ENCODE peak calls at places on chromosome 5, in eight cellular contexts. C is cardiac muscle cell, X is AG04449, K is OCI-LY7, V is cardiac fibroblast, N is AG09309, J is GM12878, T is heart left ventricle. P is an unnamed sample.

GRCh38 chr5:132470596-132470995 is 20.0 kb downstream of the IRF1 start:
- DNase-seq in C (no peak), X (no peak), K (no peak), V (no peak), N (no peak), J (no peak), T (no peak), P (no peak)

GRCh38 chr5:87829214-87829551 is 416.5 kb upstream of the CCNH start:
- DNase-seq in C (peak), X (no peak), K (no peak), V (peak), N (no peak), J (no peak), T (peak), P (peak)

GRCh38 chr5:173567548-173567947 is 48.9 kb downstream of the BOD1 start:
- DNase-seq in C (no peak), X (no peak), K (no peak), V (peak), N (no peak), J (no peak), T (no peak), P (no peak)

GRCh38 chr5:43497311-43498104 is 13.8 kb upstream of the TMEM267 start:
- DNase-seq in C (no peak), X (no peak), K (no peak), V (no peak), N (no peak), J (no peak), T (no peak), P (no peak)

GRCh38 chr5:118371973-118372650 is 616.2 kb downstream of the DTWD2 start:
- DNase-seq in C (no peak), X (no peak), K (no peak), V (no peak), N (no peak), J (no peak), T (peak), P (no peak)

GRCh38 chr5:100623719-100624118 is 88.5 kb downstream of the FAM174A start:
- DNase-seq in C (peak), X (no peak), K (peak), V (peak), N (no peak), J (no peak), T (no peak), P (no peak)

GRCh38 chr5:98927242-98927987 is 1.4 kb downstream of the CHD1 start:
- DNase-seq in C (peak), X (no peak), K (peak), V (peak), N (no peak), J (no peak), T (peak), P (no peak)

GRCh38 chr5:172690258-172691075 is 49.4 kb downstream of the NEURL1B start:
- DNase-seq in C (peak), X (no peak), K (no peak), V (no peak), N (no peak), J (peak), T (no peak), P (no peak)

GRCh38 chr5:134071850-134072207 is 42.7 kb upstream of the TCF7 start:
- DNase-seq in C (no peak), X (no peak), K (no peak), V (no peak), N (no peak), J (no peak), T (no peak), P (no peak)

GRCh38 chr5:179766021-179766725 is 27.6 kb upstream of the LTC4S start:
- DNase-seq in C (peak), X (no peak), K (no peak), V (peak), N (no peak), J (no peak), T (no peak), P (no peak)

GRCh38 chr5:93589348-93589662 is 6.3 kb downstream of the NR2F1 start:
- DNase-seq in C (no peak), X (no peak), K (no peak), V (no peak), N (no peak), J (no peak), T (no peak), P (no peak)
- H3K4me3 ChIP-seq in C (no peak), X (no peak), K (no peak), V (no peak), N (no peak), J (no peak), T (no peak), P (peak)

GRCh38 chr5:143405063-143405746 is 1.7 kb upstream of the NR3C1 start:
- DNase-seq in C (peak), X (peak), K (peak), V (peak), N (no peak), J (no peak), T (peak), P (no peak)
- TF ChIP-seq CTCF in C (no peak), X (no peak), K (peak), V (peak), N (peak), J (peak), T (peak), P (peak)

DNA sequence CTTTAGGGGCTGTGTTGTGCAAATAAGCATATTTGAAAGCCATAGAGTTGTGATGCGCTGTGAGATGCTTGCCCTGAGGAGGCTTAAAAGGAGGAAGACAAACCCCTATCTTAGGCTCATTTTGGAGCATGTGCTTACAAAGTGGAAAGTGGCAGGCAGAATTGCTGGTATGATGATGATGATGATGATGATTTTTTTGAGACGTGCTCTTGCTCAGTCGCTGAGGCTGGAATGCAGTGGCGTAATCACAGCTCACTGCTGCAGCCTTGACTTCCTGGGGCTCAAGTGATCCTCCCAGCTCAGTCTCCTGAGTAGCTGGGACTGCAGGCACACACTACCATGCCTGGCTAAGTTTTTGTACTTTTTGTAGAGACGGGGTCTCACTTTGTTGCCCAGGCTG is 1.7 kb downstream of the CNOT8 start:
- DNase-seq in C (peak), X (no peak), K (peak), V (peak), N (peak), J (no peak), T (no peak), P (no peak)
- H3K4me3 ChIP-seq in C (peak), X (peak), K (peak), V (peak), N (peak), J (peak), T (peak), P (peak)

DNA sequence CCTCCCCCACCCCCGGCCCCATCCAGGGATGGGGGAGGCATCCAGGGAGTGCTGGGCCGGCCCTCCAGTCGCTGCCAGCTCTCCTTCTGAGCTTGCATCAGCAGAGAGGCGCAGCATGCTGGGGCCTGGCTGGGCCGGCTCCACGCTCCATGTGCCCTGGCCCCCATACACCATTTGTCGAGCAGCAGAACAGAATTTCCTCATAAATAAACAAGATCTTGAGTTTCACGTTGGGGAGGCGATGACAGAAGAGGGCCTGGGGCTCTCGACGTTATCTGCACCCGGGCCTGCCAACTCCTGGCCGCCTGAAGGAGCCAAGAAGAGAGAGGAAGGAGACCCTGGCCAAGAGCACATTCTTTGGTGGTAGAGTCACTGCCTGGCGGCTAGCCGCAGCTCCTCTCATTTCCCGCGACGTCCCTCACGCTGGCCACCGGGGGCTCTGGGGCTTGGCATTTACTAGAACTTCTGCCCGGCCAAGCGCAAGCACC is 177.0 kb downstream of the FGF18 start:
- DNase-seq in C (peak), X (no peak), K (no peak), V (peak), N (no peak), J (no peak), T (peak), P (no peak)
- TF ChIP-seq CTCF in C (peak), X (no peak), K (no peak), V (no peak), N (no peak), J (no peak), T (peak), P (no peak)

GRCh38 chr5:78912085-78912771 is 72.9 kb downstream of the ARSB start:
- DNase-seq in C (no peak), X (no peak), K (no peak), V (no peak), N (no peak), J (no peak), T (peak), P (no peak)

GRCh38 chr5:78907255-78907886 is 77.7 kb downstream of the ARSB start:
- DNase-seq in C (peak), X (peak), K (peak), V (peak), N (peak), J (peak), T (peak), P (no peak)

GRCh38 chr5:78905084-78905938 is 79.8 kb downstream of the ARSB start:
- DNase-seq in C (no peak), X (no peak), K (peak), V (peak), N (no peak), J (peak), T (no peak), P (no peak)

GRCh38 chr5:78903936-78904335 is 81.2 kb downstream of the ARSB start:
- DNase-seq in C (no peak), X (no peak), K (no peak), V (peak), N (no peak), J (no peak), T (no peak), P (no peak)

DNA sequence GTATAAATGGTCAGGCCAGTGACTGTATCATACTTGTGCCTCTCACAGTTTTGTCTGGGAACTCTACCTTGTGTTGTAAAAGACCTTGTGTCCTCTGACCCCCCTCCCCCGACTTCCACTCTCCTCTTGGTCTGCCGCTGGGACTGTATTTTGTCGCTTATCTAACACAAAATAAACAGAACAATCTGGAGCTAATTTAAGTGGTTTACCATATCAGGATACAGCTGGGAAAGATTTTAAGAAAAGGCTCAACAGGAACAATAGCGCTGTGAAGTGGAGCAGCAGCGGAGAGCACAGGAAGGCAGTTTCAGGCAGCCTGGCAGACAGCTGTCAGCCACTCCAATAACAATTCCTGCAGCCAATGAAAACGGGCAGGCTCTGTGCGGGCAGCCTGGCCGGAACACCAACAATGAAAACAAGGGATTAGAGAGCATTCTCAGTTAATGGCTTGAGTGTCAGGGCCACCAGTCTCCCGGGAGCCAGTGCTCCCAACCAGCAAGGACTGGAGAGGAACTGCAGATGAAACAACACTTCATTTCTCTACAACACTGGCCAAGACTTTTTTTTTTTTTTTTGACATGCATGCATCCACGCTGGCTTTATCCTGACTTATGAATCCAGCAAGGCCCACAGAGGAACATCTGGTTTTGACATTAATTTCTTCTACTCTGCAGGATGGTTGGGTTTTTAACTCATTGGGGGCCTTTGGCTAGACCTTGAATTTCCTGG is 76.8 kb downstream of the ARSB start:
- DNase-seq in C (peak), X (no peak), K (no peak), V (peak), N (peak), J (no peak), T (peak), P (no peak)
- H3K4me3 ChIP-seq in C (peak), X (peak), K (no peak), V (peak), N (peak), J (no peak), T (peak), P (no peak)

DNA sequence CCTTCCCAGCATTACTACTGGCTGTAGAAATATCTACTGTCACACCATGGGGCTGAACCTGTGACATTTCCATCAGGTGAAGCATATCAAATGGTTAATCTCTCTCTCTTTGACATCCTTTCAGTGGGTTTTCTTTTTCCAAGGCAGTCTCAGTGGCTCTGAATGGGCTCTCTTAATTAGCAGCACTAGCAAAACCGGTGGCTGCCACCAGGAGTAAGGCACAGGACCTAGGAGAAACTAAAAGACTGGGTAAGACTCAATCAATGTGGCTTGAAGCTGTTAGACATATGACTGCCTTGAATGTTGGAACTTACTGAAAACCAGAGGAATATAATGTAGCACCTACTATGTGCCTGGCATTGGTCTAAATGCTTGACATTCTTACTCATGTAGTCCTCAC is 445.0 kb upstream of the KIF2A start:
- DNase-seq in C (no peak), X (no peak), K (no peak), V (no peak), N (no peak), J (no peak), T (no peak), P (no peak)
- TF ChIP-seq CTCF in C (no peak), X (no peak), K (no peak), V (no peak), N (no peak), J (no peak), T (no peak), P (peak)

DNA sequence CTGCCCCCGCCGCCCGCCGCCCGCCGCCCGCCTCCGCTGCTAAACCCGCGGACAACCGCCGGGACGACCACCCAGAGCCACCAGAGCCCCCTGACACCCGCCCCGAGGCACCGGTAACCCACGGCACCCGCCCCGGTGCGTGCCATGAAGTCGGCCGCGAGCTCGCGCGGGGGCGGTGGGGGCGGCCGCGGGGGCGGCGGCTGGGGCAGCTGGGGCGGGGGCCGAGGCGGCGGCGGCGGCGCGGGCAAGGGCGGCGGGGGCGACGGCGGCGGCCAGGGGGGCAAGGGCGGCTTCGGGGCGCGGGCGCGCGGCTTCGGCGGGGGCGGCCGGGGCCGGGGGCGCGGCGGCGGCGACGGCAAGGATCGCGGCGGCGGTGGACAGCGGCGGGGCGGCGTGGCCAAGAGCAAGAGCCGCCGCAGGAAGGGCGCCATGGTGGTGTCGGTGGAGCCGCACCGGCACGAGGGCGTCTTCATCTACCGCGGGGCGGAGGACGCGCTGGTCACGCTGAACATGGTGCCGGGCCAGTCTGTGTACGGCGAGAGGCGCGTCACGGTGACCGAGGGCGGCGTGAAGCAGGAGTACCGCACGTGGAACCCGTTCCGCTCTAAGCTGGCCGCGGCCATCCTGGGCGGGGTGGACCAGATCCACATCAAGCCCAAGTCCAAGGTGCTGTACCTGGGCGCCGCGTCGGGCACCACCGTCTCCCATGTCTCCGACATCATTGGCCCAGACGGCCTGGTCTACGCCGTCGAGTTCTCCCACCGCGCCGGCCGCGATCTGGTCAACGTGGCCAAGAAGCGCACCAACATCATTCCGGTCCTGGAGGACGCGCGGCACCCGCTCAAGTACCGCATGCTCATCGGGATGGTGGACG is 493 bp downstream of the FBLL1 start:
- DNase-seq in C (peak), X (no peak), K (no peak), V (no peak), N (no peak), J (no peak), T (no peak), P (no peak)
- H3K4me3 ChIP-seq in C (peak), X (peak), K (no peak), V (peak), N (peak), J (no peak), T (peak), P (peak)

P was measured in epithelial cell of proximal tubule.